ENCODE peak calls at places on chromosomes 4 and X, in five cellular contexts. M is GM23248; L is naive thymus-derived CD4-positive, alpha-beta T cell; S is right atrium auricular region; T is psoas muscle. P is an unnamed sample. For H3K4me1, the result is how much of the 10 kb centered on the place peaks cover.

GRCh38 chr4:155392486-155393184 is 15.9 kb upstream of the MAP9 start:
- DNase-seq in M (peak), L (no peak), S (no peak), T (no peak), P (no peak)

GRCh38 chrX:147803948-147804347 is 107.8 kb upstream of the FMR1 start:
- DNase-seq in M (peak), L (no peak), S (no peak), T (no peak), P (no peak)

GRCh38 chrX:99077099-99077498 is 1333.0 kb downstream of the PCDH19 start:
- DNase-seq in M (no peak), L (no peak), S (no peak), T (no peak), P (no peak)

GRCh38 chr4:7821245-7822165 is 118.2 kb downstream of the AFAP1 start:
- DNase-seq in M (peak), L (no peak), S (no peak), T (no peak), P (no peak)

GRCh38 chr4:106615961-106616360 is 247.4 kb upstream of the GIMD1 start:
- DNase-seq in M (peak), L (no peak), S (no peak), T (no peak), P (no peak)

GRCh38 chrX:149982310-149982709 is 44.0 kb upstream of the EOLA2 start:
- DNase-seq in M (no peak), L (no peak), S (no peak), T (no peak), P (no peak)

GRCh38 chr4:157754410-157754809 is 418.4 kb downstream of the GASK1B start:
- DNase-seq in M (no peak), L (no peak), S (no peak), T (no peak), P (no peak)

GRCh38 chr4:10587697-10588096 is 96.9 kb downstream of the CLNK start:
- DNase-seq in M (no peak), L (peak), S (no peak), T (no peak), P (no peak)

GRCh38 chr4:74038161-74039064 is at the start of gene CXCL3:
- DNase-seq in M (peak), L (no peak), S (peak), T (peak), P (peak)

GRCh38 chr4:186881521-186882220 is 158.0 kb upstream of the FAT1 start:
- DNase-seq in M (peak), L (no peak), S (no peak), T (no peak), P (no peak)

GRCh38 chrX:151970027-151970426 is 4.4 kb downstream of the GABRE start:
- DNase-seq in M (no peak), L (no peak), S (no peak), T (no peak), P (no peak)

GRCh38 chrX:118530537-118530936 is 34.9 kb downstream of the DOCK11 start:
- DNase-seq in M (peak), L (no peak), S (no peak), T (no peak), P (no peak)

GRCh38 chrX:30875957-30876356 is 13.1 kb downstream of the TAB3 start:
- DNase-seq in M (peak), L (no peak), S (no peak), T (no peak), P (no peak)

GRCh38 chr4:84497220-84497834 is 1.8 kb downstream of the NKX6-1 start:
- DNase-seq in M (peak), L (no peak), S (no peak), T (no peak), P (no peak)

GRCh38 chr4:5365071-5366008 is 314.1 kb downstream of the STK32B start:
- DNase-seq in M (peak), L (no peak), S (no peak), T (no peak), P (peak)

GRCh38 chrX:9535101-9535500 is 70.2 kb downstream of the TBL1X start:
- DNase-seq in M (no peak), L (peak), S (no peak), T (no peak), P (no peak)

GRCh38 chrX:113048896-113049295 is 208.3 kb upstream of the AMOT start:
- DNase-seq in M (no peak), L (no peak), S (no peak), T (no peak), P (no peak)

GRCh38 chr4:100302061-100303026 is 112.1 kb upstream of the DDIT4L start:
- DNase-seq in M (no peak), L (no peak), S (no peak), T (peak), P (no peak)

GRCh38 chr4:32680946-32681345 is 1960.8 kb downstream of the PCDH7 start:
- DNase-seq in M (no peak), L (no peak), S (no peak), T (no peak), P (no peak)

GRCh38 chr4:7107166-7107905 is 39.5 kb upstream of the GRPEL1 start:
- DNase-seq in M (no peak), L (no peak), S (no peak), T (peak), P (no peak)

GRCh38 chr4:38385286-38386010 is 278.6 kb upstream of the KLF3 start:
- DNase-seq in M (no peak), L (peak), S (no peak), T (peak), P (no peak)

GRCh38 chr4:41216294-41217019 is 2.1 kb upstream of the APBB2 start:
- DNase-seq in M (peak), L (peak), S (no peak), T (peak), P (peak)

GRCh38 chrX:130224810-130225209 is 43.9 kb downstream of the ZNF280C start:
- DNase-seq in M (peak), L (no peak), S (no peak), T (no peak), P (no peak)

GRCh38 chr4:102321260-102321991 is 23.9 kb downstream of the SLC39A8 start:
- DNase-seq in M (peak), L (no peak), S (no peak), T (no peak), P (no peak)

GRCh38 chrX:17291998-17292658 is 82.9 kb upstream of the NHS start:
- DNase-seq in M (no peak), L (no peak), S (no peak), T (no peak), P (no peak)

GRCh38 chr4:7719354-7720174 is 220.1 kb downstream of the AFAP1 start:
- DNase-seq in M (peak), L (peak), S (no peak), T (peak), P (peak)

GRCh38 chr4:57119054-57119651 is 9.0 kb upstream of the IGFBP7 start:
- DNase-seq in M (peak), L (no peak), S (peak), T (peak), P (peak)

GRCh38 chr4:130640583-130640982 is 1544.6 kb downstream of the C4orf33 start:
- DNase-seq in M (no peak), L (no peak), S (no peak), T (no peak), P (no peak)

GRCh38 chr4:11488657-11489448 is 60.2 kb upstream of the HS3ST1 start:
- DNase-seq in M (no peak), L (no peak), S (no peak), T (no peak), P (no peak)

GRCh38 chr4:24730256-24731001 is 64.9 kb upstream of the SOD3 start:
- DNase-seq in M (peak), L (no peak), S (peak), T (peak), P (peak)

GRCh38 chrX:152072236-152072635 is 66.1 kb downstream of the MAGEA10 start:
- DNase-seq in M (peak), L (no peak), S (no peak), T (no peak), P (no peak)

GRCh38 chr4:180913750-180914149 is 1329.5 kb upstream of the TENM3 start:
- DNase-seq in M (peak), L (no peak), S (no peak), T (no peak), P (no peak)

GRCh38 chr4:87560802-87561201 is 31.6 kb upstream of the SPARCL1 start:
- DNase-seq in M (peak), L (no peak), S (no peak), T (no peak), P (no peak)
- H3K4me1 ChIP-seq in M (under half), L (under half), S (under half), T (under half), P (under half)

GRCh38 chr4:151486166-151486565 is 77.2 kb downstream of the FHIP1A start:
- DNase-seq in M (peak), L (no peak), S (no peak), T (no peak), P (no peak)
- H3K4me1 ChIP-seq in M (under half), L (under half), S (under half), T (under half), P (under half)

DNA sequence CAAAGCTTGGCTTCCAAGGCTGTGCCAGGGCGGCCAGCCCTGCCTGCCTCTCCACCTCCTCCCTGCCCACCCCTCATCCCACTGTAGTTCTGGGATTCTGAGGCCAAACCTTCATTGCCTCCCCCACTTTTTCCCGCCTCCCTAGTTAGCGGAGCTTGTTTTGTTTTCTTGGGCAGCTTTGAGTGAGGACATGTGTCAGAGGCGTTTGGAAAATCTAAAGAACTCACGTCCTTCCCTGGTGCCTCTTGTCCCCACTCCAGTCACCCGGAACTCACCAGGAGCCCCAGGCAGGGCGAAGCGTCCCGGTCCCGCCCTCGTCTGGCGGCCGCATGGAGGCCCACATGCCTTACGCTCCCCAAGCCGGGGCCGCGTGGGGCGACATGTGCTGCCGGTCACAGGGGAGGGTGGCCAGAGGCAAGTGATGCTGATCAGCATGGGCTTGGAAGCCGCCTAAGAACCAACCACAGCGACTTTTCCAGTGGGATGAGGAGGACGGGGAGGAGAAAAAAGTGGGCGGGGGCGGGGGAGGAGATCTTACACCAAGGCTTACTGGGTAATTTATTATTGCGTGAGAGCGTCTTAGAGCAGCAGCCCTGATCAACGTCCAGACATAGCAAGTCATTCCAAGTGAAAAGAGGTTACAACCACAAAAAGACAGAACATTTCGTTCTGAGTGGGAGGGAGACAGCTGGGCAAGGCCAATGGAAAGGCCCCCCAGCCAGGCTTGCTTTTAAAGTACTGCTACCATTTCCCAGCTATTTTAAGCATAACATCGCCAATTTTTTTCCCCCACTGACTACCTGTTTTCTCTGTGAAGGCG is 48.5 kb downstream of the PRPS1 start:
- DNase-seq in M (peak), L (peak), S (peak), T (peak), P (peak)
- H3K4me1 ChIP-seq in M (under half), L (half or more), S (under half), T (under half), P (under half)

DNA sequence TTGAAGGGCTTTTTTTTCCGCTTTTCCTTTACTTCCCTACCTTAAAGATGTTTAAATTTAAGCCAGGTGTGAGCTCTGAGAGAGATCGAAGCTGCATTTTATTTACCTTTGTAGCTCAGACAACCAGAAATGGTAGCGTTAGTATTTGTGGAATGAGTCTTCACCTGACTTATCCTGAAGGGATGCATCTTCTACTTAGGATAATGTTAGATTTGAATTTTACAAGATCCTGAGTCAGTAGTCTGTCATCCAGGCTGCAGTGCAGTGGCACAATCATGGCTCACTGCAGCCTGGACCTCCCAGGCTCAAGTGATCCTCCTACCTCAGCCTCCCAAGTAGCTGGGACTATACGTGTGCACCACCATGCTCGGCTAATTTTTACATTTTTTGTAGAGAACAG is 26.2 kb downstream of the TMSB4X start:
- DNase-seq in M (no peak), L (no peak), S (no peak), T (no peak), P (no peak)
- H3K4me1 ChIP-seq in M (under half), L (half or more), S (under half), T (under half), P (under half)

GRCh38 chr4:15794432-15794831 is 16.3 kb downstream of the CD38 start:
- DNase-seq in M (no peak), L (no peak), S (no peak), T (no peak), P (no peak)
- H3K4me1 ChIP-seq in M (under half), L (under half), S (under half), T (under half), P (under half)

GRCh38 chrX:14676431-14676830 is 147.1 kb downstream of the GLRA2 start:
- DNase-seq in M (no peak), L (no peak), S (no peak), T (no peak), P (no peak)

GRCh38 chrX:14673236-14673635 is 143.9 kb downstream of the GLRA2 start:
- DNase-seq in M (no peak), L (no peak), S (no peak), T (no peak), P (no peak)

GRCh38 chrX:14675500-14675899 is 146.2 kb downstream of the GLRA2 start:
- DNase-seq in M (no peak), L (no peak), S (no peak), T (no peak), P (no peak)

GRCh38 chrX:14672611-14673172 is 143.4 kb downstream of the GLRA2 start:
- DNase-seq in M (no peak), L (no peak), S (no peak), T (no peak), P (no peak)

DNA sequence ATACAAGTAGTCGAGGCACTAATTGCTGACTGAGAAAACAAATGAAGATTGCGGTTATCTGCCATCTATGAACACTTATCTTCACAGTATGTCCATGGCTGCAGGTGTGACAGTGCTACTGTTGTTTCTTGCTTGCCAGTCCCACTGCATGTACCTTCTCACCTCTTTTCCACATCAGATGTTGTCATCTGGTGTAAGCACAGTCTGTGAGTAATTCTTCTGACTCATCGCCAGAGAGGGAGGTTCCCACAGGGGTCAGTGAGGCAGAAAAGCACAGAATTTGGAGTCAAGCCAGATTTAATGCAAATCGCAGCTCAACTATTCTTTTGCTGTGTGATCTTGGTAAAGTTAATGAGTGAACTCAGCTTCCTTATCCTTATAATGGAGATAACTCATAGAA is 144.4 kb downstream of the GLRA2 start:
- DNase-seq in M (peak), L (no peak), S (no peak), T (no peak), P (peak)
- H3K4me1 ChIP-seq in M (under half), L (under half), S (under half), T (under half), P (under half)

GRCh38 chr4:139554726-139555072 is 1.3 kb downstream of the SETD7 start:
- DNase-seq in M (no peak), L (no peak), S (no peak), T (no peak), P (no peak)
- H3K4me1 ChIP-seq in M (under half), L (under half), S (under half), T (under half), P (under half)

GRCh38 chr4:39714171-39714570 is 16.2 kb downstream of the UBE2K start:
- DNase-seq in M (peak), L (no peak), S (peak), T (no peak), P (no peak)

GRCh38 chr4:39706829-39707511 is 9.0 kb downstream of the UBE2K start:
- DNase-seq in M (peak), L (no peak), S (peak), T (no peak), P (no peak)

GRCh38 chr4:39713691-39714090 is 15.8 kb downstream of the UBE2K start:
- DNase-seq in M (peak), L (no peak), S (peak), T (no peak), P (no peak)

GRCh38 chr4:39712819-39713607 is 15.1 kb downstream of the UBE2K start:
- DNase-seq in M (no peak), L (no peak), S (peak), T (no peak), P (no peak)

GRCh38 chr4:39710098-39710896 is 12.4 kb downstream of the UBE2K start:
- DNase-seq in M (no peak), L (no peak), S (peak), T (no peak), P (no peak)
- H3K4me1 ChIP-seq in M (under half), L (under half), S (under half), T (under half), P (under half)

GRCh38 chr4:1194028-1194900 is 21.9 kb upstream of the SPON2 start:
- DNase-seq in M (no peak), L (no peak), S (peak), T (peak), P (peak)
- H3K4me1 ChIP-seq in M (under half), L (under half), S (under half), T (under half), P (under half)

GRCh38 chr4:140710784-140711622 is 45.2 kb downstream of the TBC1D9 start:
- DNase-seq in M (no peak), L (no peak), S (no peak), T (no peak), P (no peak)
- H3K4me1 ChIP-seq in M (under half), L (under half), S (under half), T (under half), P (under half)